ENCODE peak calls at places on chromosomes 3 and 15, in nine cellular contexts. X is neuronal stem cell; D is CD8-positive, alpha-beta memory T cell; V is endothelial cell of umbilical vein; U is PC-9; O is right cardiac atrium; K is fibroblast of lung; F is GM23248; B is mesenchymal stem cell. Q is an unnamed sample.

GRCh38 chr3:113628316-113628715 is 68.1 kb downstream of the USF3 start:
- DNase-seq in D (no peak), F (no peak), U (no peak), O (no peak), X (no peak), V (peak), B (no peak), K (no peak), Q (no peak)

GRCh38 chr15:72161351-72162132 is 36.0 kb downstream of the GRAMD2A start:
- DNase-seq in V (no peak), B (no peak), O (no peak), U (no peak), F (no peak), D (no peak), K (no peak), X (peak), Q (no peak)

GRCh38 chr15:26628879-26629529 is 143.9 kb downstream of the GABRB3 start:
- DNase-seq in O (peak), V (peak), B (peak), F (no peak), U (no peak), K (peak), D (no peak), X (no peak), Q (peak)

GRCh38 chr15:73979636-73980035 is 12.5 kb downstream of the STOML1 start:
- DNase-seq in V (no peak), F (no peak), O (no peak), D (no peak), U (no peak), X (no peak), K (no peak), B (no peak), Q (no peak)

GRCh38 chr3:67458406-67458805 is 196.0 kb downstream of the SUCLG2 start:
- DNase-seq in V (no peak), U (no peak), O (no peak), F (no peak), B (peak), D (no peak), X (no peak), K (peak), Q (no peak)

GRCh38 chr15:98002874-98003273 is 42.4 kb downstream of the ARRDC4 start:
- DNase-seq in B (no peak), X (no peak), K (no peak), U (no peak), V (no peak), F (no peak), D (no peak), O (no peak), Q (no peak)

GRCh38 chr3:47406762-47407149 is 25.9 kb downstream of the PTPN23 start:
- DNase-seq in F (no peak), B (no peak), O (no peak), D (no peak), V (no peak), K (no peak), X (no peak), U (no peak), Q (no peak)

GRCh38 chr15:101256756-101257155 is 4.9 kb upstream of the CHSY1 start:
- DNase-seq in V (no peak), D (no peak), B (no peak), X (no peak), F (peak), O (no peak), K (no peak), U (no peak), Q (no peak)

GRCh38 chr3:94525039-94525438 is 462.2 kb downstream of the NSUN3 start:
- DNase-seq in K (peak), F (no peak), D (no peak), U (no peak), X (peak), B (peak), O (peak), V (no peak), Q (no peak)

GRCh38 chr15:24823473-24823872 is 131.3 kb upstream of the SNRPN start:
- DNase-seq in K (no peak), U (no peak), V (peak), F (no peak), X (peak), D (no peak), B (peak), O (peak), Q (no peak)

GRCh38 chr15:28106294-28107110 is 7.4 kb upstream of the OCA2 start:
- DNase-seq in K (peak), V (no peak), O (peak), B (peak), F (peak), X (no peak), U (no peak), D (peak), Q (no peak)
- H3K4me3 ChIP-seq in K (peak), V (peak), O (peak), B (peak), F (peak), X (peak), U (no peak), D (peak), Q (peak)

DNA sequence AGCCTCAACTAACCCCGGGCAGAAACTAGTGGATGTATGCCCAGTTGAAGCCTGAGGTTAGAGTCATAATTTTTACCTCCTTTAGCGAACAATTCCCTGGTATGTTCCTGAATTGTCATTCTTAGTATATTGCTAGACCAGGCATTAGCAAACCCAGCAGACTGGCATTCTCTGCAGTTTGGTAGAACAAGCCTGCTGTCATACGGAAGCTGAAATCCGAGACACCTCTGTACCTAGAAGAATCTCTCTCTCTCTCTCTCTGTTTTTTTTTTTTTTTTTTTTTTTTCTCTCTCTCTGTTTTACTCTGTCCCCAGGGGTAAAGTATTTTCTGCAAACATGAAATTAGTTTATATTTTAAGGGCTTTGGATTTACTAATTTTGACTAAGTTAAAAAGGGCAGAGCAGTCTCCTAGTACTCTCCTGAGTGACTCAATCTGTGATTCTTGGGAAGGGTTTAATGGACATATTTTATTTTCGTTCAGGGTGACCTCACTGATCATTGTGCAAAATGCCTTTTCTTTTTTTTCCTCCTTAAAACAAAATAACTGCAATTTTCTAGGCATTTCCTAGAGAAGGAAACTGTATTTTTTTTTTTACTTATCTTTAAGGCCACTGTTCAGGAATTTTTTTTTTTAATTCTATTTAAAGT is 133.6 kb upstream of the ICE2 start:
- DNase-seq in O (no peak), K (no peak), X (no peak), U (no peak), V (no peak), F (peak), B (no peak), D (no peak), Q (no peak)
- H3K27ac ChIP-seq in O (no peak), K (no peak), X (no peak), U (no peak), V (no peak), F (no peak), B (no peak), D (no peak), Q (no peak)

DNA sequence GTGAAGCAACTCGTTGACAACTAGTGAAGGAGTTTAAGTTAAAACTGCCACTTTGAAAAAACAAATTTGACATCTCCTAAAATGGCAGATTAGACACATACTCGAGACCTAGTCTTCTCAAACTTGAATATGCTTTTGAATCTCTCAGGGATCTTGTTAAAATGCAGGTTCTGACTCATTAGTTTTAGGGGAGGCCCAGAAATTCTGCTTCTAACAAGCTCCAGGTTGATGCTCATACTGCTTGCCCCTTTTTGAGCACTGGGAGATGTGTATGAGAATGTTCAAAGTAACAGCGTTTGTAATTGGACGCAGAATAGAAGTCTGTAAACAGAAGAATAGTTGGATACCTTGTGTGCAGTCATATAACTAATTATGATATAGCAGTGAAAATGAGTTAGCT is 1.6 kb downstream of the C3orf38 start:
- DNase-seq in F (peak), V (peak), D (no peak), X (no peak), U (no peak), K (peak), O (no peak), B (peak), Q (no peak)
- H3K4me3 ChIP-seq in F (peak), V (peak), D (peak), X (no peak), U (peak), K (peak), O (peak), B (peak), Q (peak)

GRCh38 chr15:75687486-75688277 is 25.0 kb downstream of the CSPG4 start:
- DNase-seq in V (no peak), U (no peak), D (no peak), K (no peak), O (no peak), X (no peak), B (no peak), F (no peak), Q (no peak)
- H3K27ac ChIP-seq in V (no peak), U (no peak), D (no peak), K (no peak), O (no peak), X (no peak), B (no peak), F (no peak), Q (no peak)